ENCODE peak calls at places on chromosomes 3 and 15, in six cellular contexts. Z is K562, T is A549, G is GM12878, M is SK-N-SH, O is HepG2. L is an unnamed sample. For H3K4me1, the result is how much of the 10 kb centered on the place peaks cover.

GRCh38 chr3:151726016-151726415 is 7.7 kb upstream of the AADACL2 start:
- DNase-seq in Z (peak), T (no peak), G (no peak), M (no peak), O (peak), L (no peak)

GRCh38 chr15:74402873-74403589 is 30.7 kb downstream of the SEMA7A start:
- DNase-seq in Z (no peak), T (no peak), G (peak), M (no peak), O (no peak), L (no peak)

GRCh38 chr15:23069496-23070166 is 30.3 kb upstream of the TUBGCP5 start:
- DNase-seq in Z (peak), T (peak), G (no peak), M (peak), O (no peak), L (no peak)

GRCh38 chr3:197236362-197236761 is 62.0 kb downstream of the DLG1 start:
- DNase-seq in Z (no peak), T (no peak), G (no peak), M (no peak), O (peak), L (no peak)

GRCh38 chr3:114452176-114452744 is 158.4 kb downstream of the TIGIT start:
- DNase-seq in Z (no peak), T (no peak), G (no peak), M (no peak), O (no peak), L (peak)

GRCh38 chr15:101019351-101019750 is 100.2 kb downstream of the LRRK1 start:
- DNase-seq in Z (no peak), T (no peak), G (no peak), M (no peak), O (no peak), L (no peak)

GRCh38 chr15:67758610-67759300 is 66.6 kb upstream of the SKOR1 start:
- DNase-seq in Z (no peak), T (no peak), G (no peak), M (no peak), O (no peak), L (no peak)

GRCh38 chr3:123027292-123028232 is at the start of gene SEMA5B:
- DNase-seq in Z (peak), T (peak), G (no peak), M (peak), O (no peak), L (no peak)

GRCh38 chr3:106092792-106093191 is 224.0 kb upstream of the CBLB start:
- DNase-seq in Z (no peak), T (no peak), G (no peak), M (no peak), O (no peak), L (peak)

GRCh38 chr3:108153451-108153981 is 62.7 kb upstream of the CD47 start:
- DNase-seq in Z (peak), T (no peak), G (no peak), M (peak), O (peak), L (peak)

GRCh38 chr3:64554086-64554920 is 133.5 kb downstream of the ADAMTS9 start:
- DNase-seq in Z (no peak), T (no peak), G (no peak), M (no peak), O (no peak), L (no peak)

GRCh38 chr3:42507751-42508335 is 5.4 kb downstream of the VIPR1 start:
- DNase-seq in Z (no peak), T (no peak), G (no peak), M (no peak), O (no peak), L (no peak)

GRCh38 chr3:156455839-156456238 is 99.1 kb downstream of the SSR3 start:
- DNase-seq in Z (peak), T (no peak), G (no peak), M (no peak), O (peak), L (no peak)

GRCh38 chr3:156461889-156462288 is 93.0 kb downstream of the SSR3 start:
- DNase-seq in Z (peak), T (no peak), G (no peak), M (no peak), O (no peak), L (no peak)

GRCh38 chr3:156459434-156459833 is 95.5 kb downstream of the SSR3 start:
- DNase-seq in Z (no peak), T (no peak), G (no peak), M (no peak), O (no peak), L (no peak)

GRCh38 chr3:156460206-156460609 is 94.7 kb downstream of the SSR3 start:
- DNase-seq in Z (peak), T (no peak), G (no peak), M (no peak), O (no peak), L (no peak)

GRCh38 chr3:156456771-156457224 is 98.1 kb downstream of the SSR3 start:
- DNase-seq in Z (peak), T (no peak), G (no peak), M (no peak), O (peak), L (peak)
- TF ChIP-seq SMC3 in Z (no peak), T (no peak), G (no peak), M (no peak), O (no peak), L (no peak)

GRCh38 chr15:96860746-96861145 is 530.2 kb downstream of the NR2F2 start:
- DNase-seq in Z (no peak), T (no peak), G (no peak), M (no peak), O (no peak), L (no peak)

GRCh38 chr15:96858693-96859092 is 528.2 kb downstream of the NR2F2 start:
- DNase-seq in Z (no peak), T (no peak), G (no peak), M (no peak), O (no peak), L (no peak)
- H3K4me1 ChIP-seq in Z (under half), T (under half), G (under half), M (under half), O (under half), L (under half)

GRCh38 chr15:71385469-71385868 is 270.2 kb downstream of the THSD4 start:
- DNase-seq in Z (no peak), T (no peak), G (no peak), M (no peak), O (no peak), L (no peak)

GRCh38 chr15:71386005-71386404 is 270.7 kb downstream of the THSD4 start:
- DNase-seq in Z (no peak), T (no peak), G (no peak), M (no peak), O (no peak), L (no peak)

GRCh38 chr15:71390101-71390500 is 274.8 kb downstream of the THSD4 start:
- DNase-seq in Z (no peak), T (no peak), G (no peak), M (no peak), O (no peak), L (no peak)

GRCh38 chr15:71386448-71387236 is 271.4 kb downstream of the THSD4 start:
- DNase-seq in Z (no peak), T (no peak), G (no peak), M (peak), O (no peak), L (peak)

DNA sequence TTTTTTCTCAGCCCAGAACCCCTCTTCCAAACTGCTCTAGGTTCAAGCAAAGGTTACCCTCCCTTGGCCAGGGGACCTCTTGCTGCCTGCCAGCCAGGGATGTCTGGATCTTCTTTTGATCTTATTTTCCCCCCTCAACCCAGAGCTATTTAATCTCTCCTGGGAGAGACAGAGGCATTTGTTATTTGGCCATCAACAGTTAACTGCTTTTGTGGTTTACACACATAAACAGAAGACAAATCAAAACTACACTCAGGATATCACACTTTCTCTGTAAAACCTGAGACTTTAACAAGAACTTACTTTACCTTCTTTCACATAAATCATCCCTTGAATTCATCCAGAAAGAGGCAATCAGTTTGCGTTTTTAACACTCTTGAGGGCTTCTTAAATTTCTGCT is 272.6 kb downstream of the THSD4 start:
- DNase-seq in Z (no peak), T (no peak), G (no peak), M (no peak), O (no peak), L (no peak)
- TF ChIP-seq SMC3 in Z (no peak), T (no peak), G (no peak), M (no peak), O (no peak), L (no peak)

DNA sequence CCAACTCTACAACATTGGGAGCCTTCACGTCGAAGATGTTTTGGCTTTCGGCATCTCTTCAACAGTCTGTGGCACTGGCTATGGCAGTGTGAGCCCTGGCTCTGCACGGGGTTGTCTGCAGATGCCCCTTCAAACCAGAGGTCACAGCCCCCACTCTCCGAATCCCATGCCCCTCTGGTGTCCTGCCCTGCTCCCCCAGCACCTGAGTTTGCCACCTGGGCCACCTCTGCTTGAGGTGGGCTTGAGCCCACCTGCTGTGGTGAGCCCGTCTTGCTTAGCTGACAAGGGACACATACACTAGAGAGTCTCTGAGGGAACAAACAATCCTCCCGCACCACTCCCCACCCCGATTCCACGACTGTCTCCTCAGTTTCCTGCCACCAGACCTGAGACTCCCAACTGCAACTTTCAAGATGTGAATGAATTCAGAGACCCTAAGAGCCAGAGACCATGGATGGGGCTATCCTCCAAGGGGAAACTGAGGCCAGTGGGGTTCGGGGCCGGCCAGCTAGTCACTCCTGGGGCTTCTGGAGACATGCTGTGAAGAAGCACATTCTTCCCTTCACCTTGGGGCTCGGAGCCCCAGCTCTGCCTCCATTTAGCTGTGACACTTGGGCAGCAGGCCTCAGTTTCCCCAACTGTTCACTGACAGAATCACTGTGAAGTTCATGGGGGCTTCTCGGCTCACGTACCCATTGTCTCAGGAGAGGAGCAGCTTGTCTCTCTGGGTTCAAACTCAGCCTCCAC is 44.6 kb downstream of the TPRA1 start:
- DNase-seq in Z (no peak), T (no peak), G (no peak), M (no peak), O (no peak), L (no peak)
- H3K4me1 ChIP-seq in Z (under half), T (under half), G (under half), M (under half), O (half or more), L (under half)